ENCODE peak calls at places on chromosomes 2 and 18, in ten cellular contexts. I, N, G, T, L, C, S, O, A and W are unnamed samples.

GRCh38 chr2:185208261-185208660 is 530.3 kb upstream of the FSIP2 start:
- DNase-seq in O (no peak), T (peak), C (peak), L (peak), G (peak), I (peak), N (no peak), S (no peak), A (peak), W (peak)

GRCh38 chr2:98835831-98836385 is 100.1 kb downstream of the CRACDL start:
- DNase-seq in I (no peak), S (peak), G (peak), A (no peak), O (no peak), N (no peak), T (peak), C (no peak), L (peak), W (no peak)

GRCh38 chr2:217642944-217643343 is 359.9 kb downstream of the TNS1 start:
- DNase-seq in A (no peak), C (no peak), I (no peak), G (no peak), S (no peak), N (no peak), T (no peak), O (no peak), L (no peak), W (no peak)

GRCh38 chr2:105873281-105873680 is 128.6 kb downstream of the NCK2 start:
- DNase-seq in S (no peak), I (no peak), O (no peak), T (no peak), L (no peak), N (no peak), G (no peak), C (no peak), A (no peak), W (no peak)

GRCh38 chr2:133566967-133567645 is 1.2 kb downstream of the NCKAP5 start:
- DNase-seq in S (peak), C (no peak), O (no peak), L (peak), T (no peak), I (peak), N (no peak), G (no peak), A (peak), W (peak)

GRCh38 chr2:210224660-210225460 is at the start of gene ACADL:
- DNase-seq in O (no peak), L (peak), G (peak), T (peak), N (no peak), C (peak), A (peak), S (peak), I (no peak), W (no peak)

GRCh38 chr2:235639387-235639786 is 145.5 kb downstream of the AGAP1 start:
- DNase-seq in A (peak), O (no peak), S (peak), G (peak), C (no peak), I (no peak), L (no peak), N (no peak), T (no peak), W (peak)

GRCh38 chr2:215658635-215659305 is 222.9 kb upstream of the FN1 start:
- DNase-seq in T (no peak), C (no peak), O (no peak), I (no peak), G (no peak), S (no peak), A (no peak), N (no peak), L (no peak), W (no peak)

GRCh38 chr2:48912110-48912509 is 156.6 kb upstream of the LHCGR start:
- DNase-seq in C (no peak), T (no peak), G (no peak), L (no peak), S (no peak), A (no peak), O (no peak), N (no peak), I (no peak), W (no peak)

GRCh38 chr2:23722255-23722654 is 204.7 kb downstream of the ATAD2B start:
- DNase-seq in C (no peak), L (no peak), N (no peak), T (no peak), I (no peak), O (no peak), S (no peak), G (no peak), A (no peak), W (no peak)

GRCh38 chr2:119657486-119658145 is 21.4 kb upstream of the TMEM177 start:
- DNase-seq in G (no peak), N (peak), C (no peak), A (no peak), S (no peak), L (no peak), T (no peak), I (no peak), O (no peak), W (no peak)

GRCh38 chr2:57943271-57943670 is 103.3 kb upstream of the VRK2 start:
- DNase-seq in L (peak), A (peak), N (no peak), C (no peak), I (no peak), S (no peak), G (no peak), O (no peak), T (no peak), W (no peak)

GRCh38 chr2:12507295-12507694 is 209.4 kb upstream of the TRIB2 start:
- DNase-seq in A (peak), C (no peak), G (no peak), T (peak), O (no peak), N (peak), I (peak), S (no peak), L (peak), W (no peak)

GRCh38 chr2:12619975-12620374 is 96.8 kb upstream of the TRIB2 start:
- DNase-seq in A (peak), L (peak), T (no peak), S (no peak), O (no peak), N (no peak), C (no peak), I (no peak), G (no peak), W (no peak)

GRCh38 chr2:233168919-233169318 is 82.6 kb upstream of the ATG16L1 start:
- DNase-seq in T (no peak), G (no peak), C (no peak), I (no peak), L (no peak), A (no peak), S (no peak), N (no peak), O (no peak), W (no peak)

GRCh38 chr2:181140414-181140813 is 160.0 kb downstream of the UBE2E3 start:
- DNase-seq in A (no peak), T (no peak), O (no peak), S (no peak), L (no peak), G (no peak), C (no peak), I (no peak), N (peak), W (no peak)

GRCh38 chr18:79961527-79962291 is 2.7 kb upstream of the HSBP1L1 start:
- DNase-seq in N (no peak), A (no peak), I (peak), T (no peak), L (peak), S (no peak), O (no peak), C (no peak), G (no peak), W (no peak)

GRCh38 chr2:128982670-128983069 is 664.0 kb upstream of the HS6ST1 start:
- DNase-seq in O (no peak), L (no peak), A (no peak), G (no peak), I (no peak), S (no peak), N (no peak), T (no peak), C (no peak), W (no peak)

GRCh38 chr2:237421542-237422047 is 7.6 kb upstream of the COL6A3 start:
- DNase-seq in I (peak), G (peak), T (peak), C (peak), O (peak), N (peak), S (peak), A (peak), L (peak), W (peak)

GRCh38 chr2:238096311-238097011 is 3.7 kb upstream of the ESPNL start:
- DNase-seq in S (no peak), T (no peak), G (no peak), I (no peak), O (no peak), L (no peak), N (no peak), C (no peak), A (no peak), W (no peak)

GRCh38 chr2:44053456-44053855 is 57.7 kb upstream of the LRPPRC start:
- DNase-seq in I (no peak), N (no peak), O (no peak), T (no peak), C (no peak), A (no peak), S (no peak), L (no peak), G (no peak), W (no peak)

GRCh38 chr18:8976606-8977005 is 125.9 kb upstream of the NDUFV2 start:
- DNase-seq in C (no peak), O (no peak), I (no peak), G (no peak), N (no peak), L (no peak), A (peak), T (no peak), S (no peak), W (no peak)

GRCh38 chr2:236666646-236667204 is 97.1 kb downstream of the ACKR3 start:
- DNase-seq in I (no peak), N (no peak), A (no peak), S (no peak), C (no peak), O (no peak), G (no peak), T (no peak), L (no peak), W (no peak)

GRCh38 chr18:56086786-56087185 is 498.8 kb upstream of the TCF4 start:
- DNase-seq in I (no peak), N (no peak), C (no peak), T (no peak), A (no peak), S (no peak), O (no peak), G (no peak), L (no peak), W (no peak)

GRCh38 chr2:17857016-17857415 is 21.5 kb upstream of the KCNS3 start:
- DNase-seq in O (no peak), C (no peak), T (no peak), N (no peak), L (peak), A (peak), S (peak), I (no peak), G (no peak), W (peak)

GRCh38 chr2:235230809-235231601 is 262.8 kb upstream of the AGAP1 start:
- DNase-seq in S (no peak), A (no peak), O (no peak), T (no peak), C (peak), L (no peak), N (no peak), G (no peak), I (no peak), W (no peak)

GRCh38 chr2:119490653-119491195 is 33.6 kb downstream of the SCTR start:
- DNase-seq in C (no peak), T (no peak), L (no peak), I (no peak), G (no peak), S (no peak), N (no peak), A (no peak), O (no peak), W (no peak)